ENCODE peak calls at places on chromosomes 12 and 14, in ten cellular contexts. W is fibroblast of lung; U is activated gamma-delta T cell treated with anti-CD3 and anti-CD28 coated beads, Interleukin-2, amount 50 U/mL, for 16 hours; Y is renal cortical epithelial cell; C is CD4-positive, alpha-beta memory T cell; O is caudate nucleus; S is mucosa of descending colon; F is amygdala; I is ELR; K is HEK293T. N is an unnamed sample.

GRCh38 chr14:64645220-64645891 is 58.9 kb upstream of the PLEKHG3 start:
- DNase-seq in U (no peak), C (no peak), F (no peak), O (peak), S (no peak), Y (peak), I (peak), K (peak), W (peak), N (no peak)

GRCh38 chr12:4325984-4326383 is 5.0 kb downstream of the TIGAR start:
- DNase-seq in U (no peak), I (no peak), O (no peak), F (no peak), Y (no peak), K (no peak), C (no peak), S (no peak), W (no peak), N (no peak)

GRCh38 chr14:67583711-67584644 is 16.1 kb downstream of the PIGH start:
- DNase-seq in U (peak), Y (peak), S (no peak), K (peak), C (peak), O (no peak), I (peak), W (peak), F (no peak), N (peak)

GRCh38 chr12:12655061-12655460 is 40.9 kb downstream of the GPR19 start:
- DNase-seq in F (no peak), I (no peak), S (no peak), U (no peak), K (no peak), W (no peak), Y (peak), O (no peak), C (no peak), N (no peak)

GRCh38 chr14:94330857-94331256 is 7.7 kb upstream of the SERPINA6 start:
- DNase-seq in O (no peak), I (no peak), Y (no peak), K (no peak), U (no peak), F (no peak), C (no peak), S (no peak), W (no peak), N (no peak)

GRCh38 chr14:104044016-104044415 is 41.5 kb upstream of the ASPG start:
- DNase-seq in O (no peak), W (no peak), C (no peak), U (no peak), I (no peak), K (no peak), F (no peak), S (no peak), Y (no peak), N (no peak)

GRCh38 chr14:55782166-55782565 is 202.2 kb downstream of the KTN1 start:
- DNase-seq in U (no peak), S (no peak), C (no peak), W (no peak), O (no peak), F (no peak), I (no peak), K (no peak), Y (no peak), N (no peak)

GRCh38 chr14:69315302-69315701 is 55.3 kb downstream of the GALNT16 start:
- DNase-seq in I (no peak), W (no peak), Y (no peak), U (no peak), O (peak), F (no peak), S (no peak), K (no peak), C (no peak), N (no peak)

GRCh38 chr14:74647834-74648361 is 35.9 kb upstream of the LTBP2 start:
- DNase-seq in O (no peak), S (no peak), F (no peak), Y (peak), I (no peak), C (no peak), U (no peak), W (no peak), K (no peak), N (no peak)

GRCh38 chr12:16870845-16871244 is 264.9 kb upstream of the LMO3 start:
- DNase-seq in K (no peak), S (no peak), O (no peak), W (no peak), U (no peak), C (no peak), Y (no peak), I (no peak), F (no peak), N (no peak)

GRCh38 chr12:62934799-62935674 is at the start of gene PPM1H:
- DNase-seq in O (peak), I (peak), K (peak), C (peak), F (peak), Y (peak), W (peak), U (no peak), S (peak), N (peak)

N was measured in NB4.